ENCODE peak calls at places on chromosome 7, in ten cellular contexts. M, B, P, A, T, R, F, Z, V and Q are unnamed samples. For H3K4me1 and H3K27me3, the result is how much of the 10 kb centered on the place peaks cover.

GRCh38 chr7:134891262-134892001 is 94.9 kb upstream of the AGBL3 start:
- DNase-seq in F (peak), T (peak), V (peak), B (no peak), R (peak), Z (no peak), A (peak), M (peak), P (peak), Q (peak)

GRCh38 chr7:148590533-148590932 is at the start of gene C7orf33:
- DNase-seq in V (no peak), P (no peak), T (no peak), M (no peak), B (no peak), Z (no peak), A (no peak), R (no peak), F (no peak), Q (no peak)

GRCh38 chr7:140924019-140924820 is 509 bp downstream of the BRAF start:
- DNase-seq in V (peak), P (peak), R (peak), M (peak), T (no peak), A (peak), Z (peak), B (peak), F (peak), Q (peak)

GRCh38 chr7:127807340-127807739 is 155.3 kb downstream of the SND1 start:
- DNase-seq in M (no peak), A (no peak), B (no peak), R (no peak), T (no peak), Z (no peak), V (no peak), F (no peak), P (no peak), Q (no peak)

GRCh38 chr7:81447351-81447952 is 322.4 kb downstream of the HGF start:
- DNase-seq in V (no peak), F (peak), B (no peak), R (peak), A (no peak), M (peak), T (peak), P (no peak), Z (no peak), Q (peak)

GRCh38 chr7:7732566-7733290 is 14.3 kb upstream of the RPA3 start:
- DNase-seq in Z (no peak), B (no peak), P (no peak), R (no peak), F (peak), M (peak), T (no peak), A (peak), V (no peak), Q (no peak)

GRCh38 chr7:37901236-37901827 is 15.3 kb downstream of the SFRP4 start:
- DNase-seq in T (no peak), P (no peak), V (no peak), Z (no peak), B (no peak), R (no peak), A (peak), F (peak), M (peak), Q (no peak)

GRCh38 chr7:84389242-84389641 is 194.7 kb upstream of the SEMA3A start:
- DNase-seq in F (no peak), P (no peak), V (no peak), M (no peak), B (no peak), T (no peak), Z (no peak), A (no peak), R (no peak), Q (no peak)

GRCh38 chr7:3243680-3244079 is 57.4 kb upstream of the SDK1 start:
- DNase-seq in Z (no peak), T (no peak), F (no peak), M (no peak), B (no peak), V (no peak), P (no peak), R (no peak), A (no peak), Q (no peak)

GRCh38 chr7:91264924-91265681 is 870 bp downstream of the FZD1 start:
- DNase-seq in A (no peak), P (peak), B (no peak), F (peak), Z (no peak), T (no peak), M (peak), R (peak), V (peak), Q (no peak)

GRCh38 chr7:24755541-24756416 is 1.5 kb downstream of the GSDME start:
- DNase-seq in T (peak), B (no peak), Z (no peak), F (peak), A (no peak), M (no peak), R (no peak), P (no peak), V (no peak), Q (no peak)

GRCh38 chr7:31788891-31789680 is 102.1 kb downstream of the PPP1R17 start:
- DNase-seq in Z (no peak), R (no peak), V (no peak), P (no peak), B (no peak), T (no peak), A (no peak), M (no peak), F (no peak), Q (no peak)

GRCh38 chr7:142871260-142872105 is 14.1 kb downstream of the TRPV6 start:
- DNase-seq in T (no peak), A (no peak), M (no peak), B (no peak), Z (no peak), P (no peak), R (no peak), V (no peak), F (no peak), Q (no peak)

GRCh38 chr7:92567460-92567859 is 22.7 kb downstream of the FAM133B start:
- DNase-seq in V (no peak), T (no peak), R (no peak), M (no peak), A (no peak), Z (no peak), P (no peak), B (no peak), F (peak), Q (no peak)

GRCh38 chr7:105691692-105692564 is 110.6 kb upstream of the EFCAB10 start:
- DNase-seq in M (peak), T (no peak), A (no peak), B (peak), F (peak), V (peak), R (peak), Z (peak), P (peak), Q (no peak)

GRCh38 chr7:155348806-155349205 is 51.1 kb downstream of the INSIG1 start:
- DNase-seq in P (no peak), F (no peak), V (no peak), R (no peak), A (no peak), T (no peak), B (peak), Z (no peak), M (no peak), Q (no peak)

GRCh38 chr7:116041615-116042014 is 11.1 kb upstream of the TFEC start:
- DNase-seq in M (no peak), T (no peak), A (no peak), V (no peak), P (no peak), Z (no peak), F (no peak), R (no peak), B (no peak), Q (no peak)

GRCh38 chr7:106038916-106039315 is 73.2 kb downstream of the SYPL1 start:
- DNase-seq in A (no peak), Z (no peak), V (no peak), M (no peak), B (no peak), P (no peak), T (no peak), R (no peak), F (no peak), Q (no peak)

GRCh38 chr7:150982348-150982747 is 4.2 kb upstream of the KCNH2 start:
- DNase-seq in A (no peak), Z (no peak), F (no peak), P (peak), B (no peak), T (no peak), V (no peak), M (no peak), R (no peak), Q (no peak)
- H3K4me1 ChIP-seq in A (under half), Z (under half), F (under half), P (under half), B (under half), T (under half), V (under half), M (under half), R (under half), Q (under half)

DNA sequence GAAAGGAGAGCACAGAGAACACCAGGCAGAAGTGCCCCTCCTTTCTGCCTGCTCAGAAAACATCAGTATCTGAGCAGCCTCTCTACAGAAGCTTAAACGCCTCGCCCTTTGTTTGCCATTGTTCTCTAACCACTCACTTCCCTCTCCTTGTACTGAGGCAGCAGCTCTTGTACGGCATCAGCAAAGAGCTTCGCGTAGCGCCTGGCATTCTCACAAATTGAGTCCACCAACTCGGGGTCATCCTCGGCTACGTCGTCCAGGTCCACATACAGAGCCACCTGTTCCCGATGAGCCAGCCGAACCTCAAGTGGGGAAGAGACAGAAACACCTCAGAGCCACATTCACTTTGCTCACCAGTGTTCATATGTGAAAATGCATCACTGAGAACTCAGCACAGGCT is 1.7 kb downstream of the MCM7 start:
- DNase-seq in Z (no peak), M (no peak), T (no peak), P (no peak), B (no peak), A (no peak), R (no peak), F (no peak), V (no peak), Q (no peak)
- H3K27me3 ChIP-seq in Z (under half), M (under half), T (under half), P (under half), B (under half), A (under half), R (under half), F (under half), V (under half), Q (under half)

DNA sequence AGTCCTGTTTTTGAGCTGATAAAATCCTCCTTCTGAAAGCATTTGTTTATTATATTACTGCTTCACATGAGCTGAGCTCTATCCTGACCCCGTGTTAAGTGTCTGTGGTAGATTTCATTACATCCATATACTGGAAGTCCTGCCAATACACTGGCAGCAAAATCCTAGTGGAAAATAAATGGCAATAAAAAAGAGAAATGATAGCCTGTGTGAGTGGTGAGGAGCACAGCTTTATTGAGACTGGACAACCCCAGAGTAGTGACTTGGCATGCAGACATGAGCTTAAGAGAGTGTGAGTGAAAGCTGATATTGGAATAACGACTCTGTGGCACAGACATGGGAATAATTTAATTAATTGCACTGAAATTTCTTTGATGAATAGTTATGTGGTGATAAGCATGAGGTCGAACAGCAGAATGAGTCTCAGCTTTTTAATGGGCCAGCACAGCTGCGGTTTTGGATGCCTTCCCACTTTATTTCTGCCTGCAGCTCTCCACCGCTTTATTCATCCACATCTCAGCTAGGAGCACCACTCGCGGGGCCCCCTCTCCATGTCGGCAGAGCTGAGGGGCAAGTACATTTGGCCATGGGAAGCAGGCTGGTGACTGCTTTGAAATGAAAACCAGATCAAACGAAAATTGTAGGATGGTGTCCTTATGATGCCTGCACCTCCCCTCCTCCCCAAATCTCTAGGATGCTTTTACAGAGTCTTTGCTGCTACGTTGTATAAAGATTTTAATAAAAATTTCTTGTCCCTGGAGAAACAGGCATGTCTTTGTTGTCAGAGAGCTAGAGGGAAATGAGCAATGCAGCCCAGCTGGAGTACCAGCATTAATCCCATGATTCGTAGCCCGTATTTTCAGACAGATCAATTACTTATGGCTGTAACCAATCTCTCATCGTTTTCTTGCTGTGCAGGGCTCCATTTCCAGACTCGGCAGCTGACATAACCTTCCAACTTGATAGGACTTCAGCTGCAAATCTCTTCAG is 494.3 kb downstream of the AUTS2 start:
- DNase-seq in T (no peak), A (no peak), B (no peak), F (peak), Z (no peak), M (peak), P (peak), V (no peak), R (no peak), Q (no peak)
- H3K4me3 ChIP-seq in T (no peak), A (no peak), B (no peak), F (peak), Z (no peak), M (peak), P (peak), V (peak), R (no peak), Q (no peak)

GRCh38 chr7:108073305-108074070 is 56.7 kb downstream of the LAMB4 start:
- DNase-seq in F (no peak), Z (no peak), V (no peak), T (no peak), R (no peak), M (no peak), B (no peak), A (no peak), P (no peak), Q (no peak)
- H3K4me1 ChIP-seq in F (under half), Z (under half), V (under half), T (under half), R (under half), M (under half), B (under half), A (under half), P (under half), Q (under half)

GRCh38 chr7:28627263-28627653 is 214.9 kb downstream of the CREB5 start:
- DNase-seq in V (no peak), A (no peak), Z (no peak), B (no peak), R (no peak), F (peak), P (no peak), M (peak), T (no peak), Q (no peak)

GRCh38 chr7:28630350-28630749 is 218.0 kb downstream of the CREB5 start:
- DNase-seq in B (no peak), A (no peak), T (no peak), Z (no peak), V (no peak), M (peak), P (no peak), R (no peak), F (peak), Q (no peak)

GRCh38 chr7:28626629-28627262 is 214.4 kb downstream of the CREB5 start:
- DNase-seq in B (no peak), Z (no peak), T (no peak), M (peak), F (peak), A (peak), V (no peak), P (no peak), R (no peak), Q (peak)

GRCh38 chr7:28627869-28628268 is 215.6 kb downstream of the CREB5 start:
- DNase-seq in Z (no peak), R (no peak), T (no peak), P (no peak), F (no peak), V (no peak), B (no peak), M (peak), A (no peak), Q (no peak)

DNA sequence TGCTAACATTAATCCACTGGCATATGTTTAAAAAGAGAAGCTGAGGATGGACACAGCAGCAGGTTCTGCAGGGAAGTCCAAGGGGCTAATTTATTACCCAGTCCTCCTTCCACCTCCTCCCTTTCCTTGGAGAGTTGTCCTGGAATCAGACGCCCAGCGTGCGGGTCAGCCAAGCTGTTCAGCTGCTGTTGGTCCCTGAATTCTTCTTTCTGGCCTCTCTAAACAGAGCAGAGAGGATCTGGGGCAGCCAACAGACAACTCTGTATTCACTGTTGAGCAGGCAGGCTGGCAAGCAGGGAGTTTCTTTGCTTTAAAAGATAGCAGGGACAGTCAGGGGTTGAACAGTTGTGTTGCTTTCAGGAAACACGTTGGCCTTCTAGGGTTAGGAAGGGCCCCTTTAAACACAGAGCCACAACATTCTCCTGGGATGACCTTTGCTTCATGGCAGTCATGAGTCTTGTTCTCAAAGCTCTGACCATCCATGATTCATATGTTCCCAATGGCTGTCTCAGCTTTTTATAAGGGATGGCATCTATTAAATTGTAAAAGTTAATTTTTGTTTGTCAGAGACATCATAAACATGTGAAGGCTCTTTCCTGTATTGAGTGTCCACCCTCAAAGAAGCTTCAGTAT is 217.0 kb downstream of the CREB5 start:
- DNase-seq in T (no peak), A (no peak), F (peak), B (no peak), P (peak), V (no peak), Z (no peak), M (peak), R (no peak), Q (no peak)
- H3K27me3 ChIP-seq in T (under half), A (under half), F (under half), B (under half), P (under half), V (under half), Z (under half), M (under half), R (under half), Q (under half)

DNA sequence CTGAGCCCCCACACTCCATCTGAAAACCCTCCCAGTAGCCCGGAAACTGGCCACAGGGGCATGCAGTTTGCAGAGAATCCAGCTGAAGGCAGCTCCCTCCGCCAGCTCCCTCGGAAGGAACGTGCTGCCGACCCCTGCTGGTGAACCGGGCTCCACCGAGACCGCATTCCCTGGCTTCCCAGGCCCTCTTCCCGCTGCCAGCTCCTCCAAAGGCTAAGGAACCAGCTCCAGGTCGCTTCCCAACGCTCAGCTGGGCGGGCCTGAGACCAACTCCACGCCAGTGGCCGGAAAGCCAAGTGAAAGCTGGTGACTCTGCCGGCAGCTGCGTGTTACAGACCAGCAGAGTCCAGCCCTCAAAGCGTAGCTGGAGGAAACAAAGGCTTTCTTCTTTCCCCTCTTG is 35.8 kb downstream of the GPER1 start:
- DNase-seq in V (peak), B (peak), P (peak), T (no peak), F (peak), Z (no peak), M (peak), A (peak), R (peak), Q (peak)
- H3K4me3 ChIP-seq in V (peak), B (no peak), P (peak), T (no peak), F (peak), Z (no peak), M (peak), A (no peak), R (no peak), Q (no peak)

DNA sequence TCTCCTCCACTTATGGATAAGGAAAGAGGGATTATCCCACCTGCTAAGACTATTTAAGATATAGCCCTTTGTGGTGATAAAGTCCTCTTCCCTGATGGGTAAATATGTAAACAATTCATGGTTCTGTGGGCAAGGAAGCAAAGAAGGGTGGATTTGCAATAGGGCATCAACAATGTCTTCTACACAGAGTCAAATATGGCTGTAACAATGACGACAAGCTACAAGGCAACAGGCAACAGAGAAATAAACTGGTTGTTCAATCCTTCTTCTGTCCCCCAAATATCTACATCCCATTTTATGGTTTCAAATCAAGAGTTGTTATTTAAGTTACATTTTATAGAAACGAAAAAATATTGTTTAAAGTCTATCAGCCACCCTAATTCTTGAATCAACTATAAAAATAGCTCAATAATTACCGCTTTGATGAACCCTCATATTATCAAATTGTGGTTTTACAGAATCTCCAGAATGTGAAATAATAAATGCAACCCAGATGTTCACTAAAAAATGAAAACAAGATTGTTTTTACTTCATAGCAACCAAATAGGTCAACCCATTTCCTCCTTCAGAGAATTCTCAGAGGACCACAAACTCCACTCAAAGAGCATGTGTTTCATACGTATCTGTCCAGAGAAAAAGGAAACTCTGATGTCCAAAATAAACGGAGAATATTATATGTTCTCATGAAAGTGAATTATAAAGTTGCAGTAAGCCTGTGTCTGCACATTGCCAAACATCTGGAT is 13.8 kb downstream of the CYTH3 start:
- DNase-seq in R (no peak), M (peak), T (no peak), B (no peak), V (no peak), Z (no peak), P (no peak), F (peak), A (no peak), Q (no peak)
- H3K4me1 ChIP-seq in R (under half), M (half or more), T (under half), B (under half), V (under half), Z (under half), P (half or more), F (under half), A (under half), Q (under half)

DNA sequence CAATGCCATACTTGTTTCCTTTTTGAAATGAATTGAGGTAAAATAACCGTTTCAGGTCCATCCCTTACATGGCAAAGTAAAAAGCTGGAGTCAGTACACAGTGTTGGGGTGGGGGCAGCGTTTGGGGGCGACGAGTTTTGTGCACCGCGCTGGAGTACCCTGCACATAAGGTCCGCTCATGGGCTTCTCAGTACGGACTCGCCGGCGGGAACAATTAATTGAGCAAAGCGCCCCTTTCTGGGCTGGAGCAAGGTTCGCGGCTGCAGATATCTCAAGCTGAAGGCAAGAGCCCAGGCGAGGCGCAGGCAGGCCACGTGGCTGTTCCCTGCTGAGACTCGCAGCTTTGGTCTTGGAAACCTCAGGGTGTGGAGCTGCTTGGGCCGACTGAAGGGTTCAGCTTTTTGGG is 1.5 kb upstream of the TWIST1 start:
- DNase-seq in M (peak), P (no peak), T (no peak), B (no peak), A (no peak), R (no peak), Z (no peak), F (no peak), V (no peak), Q (no peak)
- H3K27me3 ChIP-seq in M (under half), P (under half), T (under half), B (under half), A (under half), R (under half), Z (under half), F (under half), V (under half), Q (under half)